ENCODE peak calls at places on chromosomes 16 and 17, in five cellular contexts. E is GM23338, N is AG09309, A is heart right ventricle, G is fibroblast of mammary gland. W is an unnamed sample.
A peak's percentile ranks its signal among the peaks of the same experiment; 100 is the strongest.

GRCh38 chr17:79023886-79024771 is at the start of gene C1QTNF1:
- DNase-seq in E (peak; percentile 87), N (no peak), A (peak; percentile 72), G (peak; percentile 52), W (peak; percentile 88)

GRCh38 chr16:14026572-14026971 is 44.5 kb upstream of the MRTFB start:
- DNase-seq in E (no peak), N (no peak), A (no peak), G (no peak), W (no peak)

GRCh38 chr17:20706752-20707372 is 127.3 kb downstream of the CDRT15L2 start:
- DNase-seq in E (no peak), N (no peak), A (no peak), G (no peak), W (no peak)

GRCh38 chr17:76166168-76166567 is 25.1 kb upstream of the FOXJ1 start:
- DNase-seq in E (no peak), N (no peak), A (no peak), G (peak; percentile 68), W (peak; percentile 5)

GRCh38 chr17:63439682-63440081 is 6.4 kb downstream of the CYB561 start:
- DNase-seq in E (no peak), N (peak; percentile 55), A (no peak), G (peak; percentile 79), W (peak; percentile 75)

GRCh38 chr17:4509402-4509801 is 10.7 kb downstream of the SPNS2 start:
- DNase-seq in E (no peak), N (no peak), A (no peak), G (no peak), W (no peak)

GRCh38 chr17:2776589-2777241 is 19.5 kb upstream of the RAP1GAP2 start:
- DNase-seq in E (peak; percentile 84), N (no peak), A (no peak), G (no peak), W (no peak)

GRCh38 chr16:10754941-10755340 is 11.3 kb downstream of the NUBP1 start:
- DNase-seq in E (no peak), N (no peak), A (no peak), G (peak; percentile 75), W (peak; percentile 58)

GRCh38 chr16:76106647-76107046 is 170.6 kb upstream of the CNTNAP4 start:
- DNase-seq in E (no peak), N (no peak), A (no peak), G (no peak), W (no peak)

DNA sequence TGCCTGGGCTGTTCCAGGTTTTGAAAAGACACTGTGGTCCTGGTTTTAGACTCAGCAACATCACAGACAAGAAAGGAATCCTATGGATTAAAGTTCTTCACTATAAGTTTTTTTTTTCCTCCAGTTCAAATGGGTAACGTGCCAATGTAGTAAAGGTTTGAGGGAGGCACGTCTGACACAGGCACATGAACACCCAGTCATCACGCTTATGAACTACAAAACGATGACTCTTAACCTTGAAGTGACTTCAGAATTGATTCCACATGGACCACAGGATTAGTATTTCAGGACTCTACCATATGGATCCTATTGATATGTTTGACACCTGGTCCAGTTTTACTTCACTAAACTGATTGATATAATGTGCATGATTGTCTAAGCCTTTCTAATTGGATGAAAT is 2.3 kb downstream of the PRMT7 start:
- DNase-seq in E (no peak), N (no peak), A (no peak), G (peak; percentile 56), W (no peak)
- H3K4me3 ChIP-seq in E (no peak overlapping the region), N (no peak overlapping the region), A (no peak overlapping the region), G (no peak overlapping the region), W (no peak overlapping the region)

GRCh38 chr16:1707193-1707790 is 1.3 kb downstream of the MAPK8IP3 start:
- DNase-seq in E (peak; percentile 33), N (no peak), A (no peak), G (no peak), W (peak; percentile 42)
- TF ChIP-seq CTCF in E (no peak), N (no peak), A (no peak), G (no peak), W (no peak)

DNA sequence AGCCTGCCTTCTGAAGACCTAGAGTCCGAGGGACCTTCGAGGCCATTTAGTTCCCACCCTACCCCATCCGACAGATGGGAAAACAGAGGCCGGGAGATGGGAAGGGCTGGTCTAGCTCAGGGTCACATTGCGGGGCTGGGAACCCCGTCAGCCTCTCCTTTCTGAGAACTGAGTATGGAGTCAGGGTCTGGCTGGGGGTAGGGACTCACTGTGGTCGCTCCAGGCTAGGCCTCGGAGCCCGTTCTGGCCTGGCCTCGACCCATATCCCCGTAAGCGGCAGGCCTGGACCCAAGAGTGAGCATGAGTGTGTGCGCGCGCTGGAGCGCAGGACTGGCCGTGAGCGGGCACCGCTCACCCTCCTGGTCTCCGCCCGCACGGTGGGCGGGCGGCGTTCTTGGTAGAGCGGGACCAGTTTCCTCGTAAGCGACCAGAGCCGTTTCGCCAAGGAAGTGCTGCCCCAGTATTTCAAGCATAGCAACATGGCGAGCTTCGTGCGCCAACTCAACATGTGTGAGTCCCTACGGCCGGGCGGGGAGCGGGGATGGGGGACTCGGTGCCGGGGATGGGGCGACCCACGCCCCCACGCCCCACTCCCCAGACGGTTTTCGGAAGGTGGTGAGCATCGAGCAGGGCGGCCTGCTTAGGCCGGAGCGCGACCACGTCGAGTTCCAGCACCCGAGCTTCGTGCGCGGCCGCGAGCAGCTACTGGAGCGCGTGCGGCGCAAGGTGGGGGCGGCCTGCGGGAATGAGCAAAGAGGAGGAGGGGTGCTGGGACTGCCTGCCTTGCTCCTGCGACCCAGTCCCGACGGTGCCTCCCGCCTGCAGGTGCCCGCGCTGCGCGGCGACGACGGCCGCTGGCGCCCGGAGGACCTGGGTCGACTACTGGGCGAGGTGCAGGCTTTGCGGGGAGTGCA is 833 bp downstream of the HSF4 start:
- DNase-seq in E (peak; percentile 73), N (no peak), A (no peak), G (no peak), W (no peak)
- H3K4me3 ChIP-seq in E (peak overlapping the region; percentile 59), N (no peak overlapping the region), A (peak overlapping the region; percentile 42), G (no peak overlapping the region), W (no peak overlapping the region)

GRCh38 chr17:57045868-57046671 is 39.0 kb upstream of the AKAP1 start:
- DNase-seq in E (peak; percentile 44), N (no peak), A (no peak), G (no peak), W (no peak)

GRCh38 chr17:57048096-57048495 is 37.0 kb upstream of the AKAP1 start:
- DNase-seq in E (no peak), N (no peak), A (no peak), G (no peak), W (no peak)

GRCh38 chr17:57051886-57052342 is 33.1 kb upstream of the AKAP1 start:
- DNase-seq in E (peak; percentile 18), N (no peak), A (no peak), G (no peak), W (no peak)

GRCh38 chr17:57044976-57045867 is 39.8 kb upstream of the AKAP1 start:
- DNase-seq in E (no peak), N (no peak), A (no peak), G (no peak), W (no peak)

GRCh38 chr17:57050303-57050702 is 34.7 kb upstream of the AKAP1 start:
- DNase-seq in E (no peak), N (no peak), A (no peak), G (no peak), W (no peak)
- TF ChIP-seq CTCF in E (peak; percentile 26), N (no peak), A (no peak), G (no peak), W (no peak)

DNA sequence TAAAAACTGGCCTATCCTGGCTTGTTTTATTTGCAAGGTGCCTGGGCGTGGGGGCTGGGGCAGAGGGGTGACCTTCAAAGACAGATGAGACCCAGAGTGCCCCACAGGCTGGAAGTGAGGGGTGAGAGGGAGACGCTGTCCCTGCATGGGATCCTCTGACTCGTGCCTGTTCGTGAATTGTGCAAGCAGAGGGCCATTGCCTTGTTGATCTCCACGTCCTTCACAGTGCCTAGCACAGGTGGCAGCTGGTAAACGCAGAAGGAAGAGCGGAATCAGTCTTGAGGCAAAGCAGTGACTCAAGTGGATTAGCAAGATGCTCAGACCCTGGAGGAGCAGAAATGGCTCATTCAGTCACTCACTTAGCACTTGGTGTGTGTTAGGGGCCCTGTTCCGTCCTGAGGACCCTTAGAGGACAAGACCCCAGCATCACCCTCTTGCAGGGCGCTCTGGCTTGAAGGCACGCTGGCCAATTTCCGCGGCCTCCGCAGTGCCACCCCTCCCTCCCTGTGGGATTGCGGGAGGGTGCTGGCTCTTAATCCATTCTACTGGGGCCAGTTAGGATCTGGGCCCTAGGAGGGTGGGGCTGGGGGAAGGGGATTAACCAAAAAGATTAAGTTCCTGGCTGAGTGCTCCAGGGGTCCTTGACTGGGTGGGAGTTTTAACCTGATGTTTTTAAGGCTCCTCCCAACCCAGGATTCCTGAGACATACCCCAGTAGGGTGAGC is 151.2 kb downstream of the CCDC182 start:
- DNase-seq in E (no peak), N (no peak), A (no peak), G (no peak), W (no peak)
- H3K4me3 ChIP-seq in E (no peak overlapping the region), N (no peak overlapping the region), A (no peak overlapping the region), G (no peak overlapping the region), W (no peak overlapping the region)

GRCh38 chr16:79169239-79169638 is 431.3 kb downstream of the MAF start:
- DNase-seq in E (peak; percentile 90), N (no peak), A (no peak), G (peak; percentile 28), W (no peak)
- TF ChIP-seq CTCF in E (peak; percentile 38), N (no peak), A (no peak), G (no peak), W (no peak)

GRCh38 chr16:85238233-85238647 is 126.0 kb upstream of the CIBAR2 start:
- DNase-seq in E (peak; percentile 80), N (no peak), A (peak; percentile 58), G (peak; percentile 84), W (peak; percentile 98)
- H3K4me3 ChIP-seq in E (peak overlapping the region; percentile 28), N (no peak overlapping the region), A (no peak overlapping the region), G (no peak overlapping the region), W (no peak overlapping the region)

DNA sequence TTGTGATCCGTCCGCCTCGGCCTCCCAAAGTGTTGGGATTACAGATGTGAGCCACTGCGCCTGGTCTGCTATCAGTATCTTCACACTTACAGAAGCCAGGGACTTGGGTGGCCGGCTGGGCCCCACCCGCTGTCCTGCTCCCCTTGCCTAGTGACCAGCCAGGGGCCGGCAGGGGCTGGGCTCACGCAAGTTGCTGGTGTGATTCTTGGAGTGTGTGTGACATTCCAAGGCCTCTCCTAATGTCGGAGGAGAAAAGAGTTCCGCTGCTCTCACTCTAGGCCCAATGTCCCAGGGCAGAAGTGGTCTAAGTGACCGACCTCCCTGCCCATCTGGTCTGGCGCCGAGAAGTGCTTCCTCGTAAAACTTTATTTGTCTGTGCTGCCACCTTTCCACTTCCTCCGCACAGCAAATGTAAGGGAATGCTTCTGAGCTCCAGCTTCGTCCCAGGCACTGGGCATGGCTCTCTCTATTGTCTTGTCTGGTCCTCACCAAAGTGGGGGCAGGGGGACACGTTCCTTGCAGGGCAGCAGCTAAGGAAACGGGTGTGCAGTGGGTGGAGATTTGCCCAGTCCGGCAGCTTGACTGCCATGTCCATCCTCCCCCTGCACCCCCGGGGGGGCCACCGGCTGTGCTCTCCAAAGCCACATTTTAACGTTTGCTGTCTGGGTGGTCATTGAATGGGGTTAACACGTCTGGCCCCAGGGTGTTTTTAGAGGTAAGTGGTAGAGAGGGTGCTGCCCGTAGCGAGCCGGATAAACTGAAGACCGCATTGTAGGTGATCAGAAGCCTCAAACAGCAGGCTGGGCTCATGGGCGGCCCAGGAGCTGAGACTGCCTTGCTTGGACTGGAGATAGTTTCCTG is 7.8 kb upstream of the GSE1 start:
- DNase-seq in E (no peak), N (no peak), A (no peak), G (no peak), W (no peak)
- TF ChIP-seq CTCF in E (no peak), N (no peak), A (no peak), G (no peak), W (no peak)

W was measured in cardiac fibroblast.